ENCODE peak calls at places on chromosomes 11 and 22, in eight cellular contexts. One of them, this sample, is unnamed.
A peak's percentile ranks its signal among the peaks of the same experiment; 100 is the strongest.

GRCh38 chr11:86688398-86689179 is 16.2 kb upstream of the ME3 start:
- DNase-seq in GM23248: peak; percentile 91
- DNase-seq in GM12878: peak; percentile 24
- DNase-seq in HCT116: no peak
- DNase-seq in HepG2: no peak
- DNase-seq in PC-3: no peak
- DNase-seq in fibroblast of lung: peak; percentile 72
- DNase-seq in K562: no peak
- DNase-seq in this sample: no peak

GRCh38 chr11:134361241-134361640 is 29.5 kb downstream of the GLB1L2 start:
- DNase-seq in GM23248: no peak
- DNase-seq in GM12878: no peak
- DNase-seq in HCT116: no peak
- DNase-seq in HepG2: no peak
- DNase-seq in PC-3: no peak
- DNase-seq in fibroblast of lung: no peak
- DNase-seq in K562: no peak
- DNase-seq in this sample: no peak

GRCh38 chr11:130599073-130599654 is 150.7 kb downstream of the ADAMTS15 start:
- DNase-seq in GM23248: peak; percentile 45
- DNase-seq in GM12878: no peak
- DNase-seq in HCT116: no peak
- DNase-seq in HepG2: no peak
- DNase-seq in PC-3: no peak
- DNase-seq in fibroblast of lung: peak; percentile 62
- DNase-seq in K562: no peak
- DNase-seq in this sample: no peak

GRCh38 chr22:40684728-40685127 is 5.4 kb downstream of the MCHR1 start:
- DNase-seq in GM23248: no peak
- DNase-seq in GM12878: no peak
- DNase-seq in HCT116: no peak
- DNase-seq in HepG2: no peak
- DNase-seq in PC-3: no peak
- DNase-seq in fibroblast of lung: no peak
- DNase-seq in K562: no peak
- DNase-seq in this sample: no peak

GRCh38 chr22:43925433-43926348 is 2.1 kb downstream of the PNPLA3 start:
- DNase-seq in GM23248: no peak
- DNase-seq in GM12878: no peak
- DNase-seq in HCT116: no peak
- DNase-seq in HepG2: peak; percentile 95
- DNase-seq in PC-3: no peak
- DNase-seq in fibroblast of lung: no peak
- DNase-seq in K562: no peak
- DNase-seq in this sample: no peak

GRCh38 chr11:87726511-87726910 is 448.7 kb downstream of the RAB38 start:
- DNase-seq in GM23248: no peak
- DNase-seq in GM12878: no peak
- DNase-seq in HCT116: no peak
- DNase-seq in HepG2: no peak
- DNase-seq in PC-3: peak; percentile 55
- DNase-seq in fibroblast of lung: no peak
- DNase-seq in K562: no peak
- DNase-seq in this sample: no peak

GRCh38 chr11:48093795-48094642 is 113.7 kb downstream of the PTPRJ start:
- DNase-seq in GM23248: no peak
- DNase-seq in GM12878: no peak
- DNase-seq in HCT116: no peak
- DNase-seq in HepG2: peak; percentile 77
- DNase-seq in PC-3: peak; percentile 56
- DNase-seq in fibroblast of lung: peak; percentile 90
- DNase-seq in K562: no peak
- DNase-seq in this sample: no peak

GRCh38 chr22:44828193-44828592 is 75.8 kb downstream of the ARHGAP8 start:
- DNase-seq in GM23248: peak; percentile 30
- DNase-seq in GM12878: no peak
- DNase-seq in HCT116: no peak
- DNase-seq in HepG2: no peak
- DNase-seq in PC-3: peak; percentile 8
- DNase-seq in fibroblast of lung: no peak
- DNase-seq in K562: peak; percentile 69
- DNase-seq in this sample: no peak

GRCh38 chr22:27129266-27129665 is 471.9 kb downstream of the MIAT start:
- DNase-seq in GM23248: peak; percentile 84
- DNase-seq in GM12878: no peak
- DNase-seq in HCT116: no peak
- DNase-seq in HepG2: no peak
- DNase-seq in PC-3: peak; percentile 53
- DNase-seq in fibroblast of lung: peak; percentile 51
- DNase-seq in K562: no peak
- DNase-seq in this sample: no peak

GRCh38 chr11:69704508-69705245 is 855 bp upstream of the FGF19 start:
- DNase-seq in GM23248: peak; percentile 51
- DNase-seq in GM12878: no peak
- DNase-seq in HCT116: no peak
- DNase-seq in HepG2: no peak
- DNase-seq in PC-3: peak; percentile 49
- DNase-seq in fibroblast of lung: no peak
- DNase-seq in K562: peak; percentile 58
- DNase-seq in this sample: no peak

GRCh38 chr11:47442514-47442913 is 6.4 kb downstream of the RAPSN start:
- DNase-seq in GM23248: no peak
- DNase-seq in GM12878: no peak
- DNase-seq in HCT116: no peak
- DNase-seq in HepG2: no peak
- DNase-seq in PC-3: no peak
- DNase-seq in fibroblast of lung: no peak
- DNase-seq in K562: no peak
- DNase-seq in this sample: no peak

GRCh38 chr11:19675397-19675796 is 37.2 kb upstream of the NAV2 start:
- DNase-seq in GM23248: no peak
- DNase-seq in GM12878: no peak
- DNase-seq in HCT116: no peak
- DNase-seq in HepG2: no peak
- DNase-seq in PC-3: peak; percentile 40
- DNase-seq in fibroblast of lung: no peak
- DNase-seq in K562: no peak
- DNase-seq in this sample: no peak

GRCh38 chr11:111977141-111978027 is 40.2 kb downstream of the DIXDC1 start:
- DNase-seq in GM23248: peak; percentile 78
- DNase-seq in GM12878: no peak
- DNase-seq in HCT116: no peak
- DNase-seq in HepG2: no peak
- DNase-seq in PC-3: peak; percentile 56
- DNase-seq in fibroblast of lung: no peak
- DNase-seq in K562: no peak
- DNase-seq in this sample: no peak

GRCh38 chr11:131691558-131692041 is 321.2 kb downstream of the NTM start:
- DNase-seq in GM23248: peak; percentile 76
- DNase-seq in GM12878: no peak
- DNase-seq in HCT116: no peak
- DNase-seq in HepG2: no peak
- DNase-seq in PC-3: peak; percentile 12
- DNase-seq in fibroblast of lung: peak; percentile 15
- DNase-seq in K562: peak; percentile 71
- DNase-seq in this sample: no peak

GRCh38 chr11:104918113-104918824 is 20.0 kb upstream of the CASP12 start:
- DNase-seq in GM23248: peak; percentile 79
- DNase-seq in GM12878: no peak
- DNase-seq in HCT116: no peak
- DNase-seq in HepG2: no peak
- DNase-seq in PC-3: peak; percentile 64
- DNase-seq in fibroblast of lung: peak; percentile 93
- DNase-seq in K562: no peak
- DNase-seq in this sample: no peak

GRCh38 chr11:119478711-119479285 is 55.8 kb upstream of the THY1 start:
- DNase-seq in GM23248: no peak
- DNase-seq in GM12878: no peak
- DNase-seq in HCT116: no peak
- DNase-seq in HepG2: no peak
- DNase-seq in PC-3: no peak
- DNase-seq in fibroblast of lung: no peak
- DNase-seq in K562: no peak
- DNase-seq in this sample: no peak

GRCh38 chr22:46054091-46054877 is 77.3 kb upstream of the WNT7B start:
- DNase-seq in GM23248: peak; percentile 89
- DNase-seq in GM12878: no peak
- DNase-seq in HCT116: no peak
- DNase-seq in HepG2: no peak
- DNase-seq in PC-3: peak; percentile 57
- DNase-seq in fibroblast of lung: peak; percentile 85
- DNase-seq in K562: peak; percentile 28
- DNase-seq in this sample: no peak

GRCh38 chr22:46052331-46052771 is 75.4 kb upstream of the WNT7B start:
- DNase-seq in GM23248: peak; percentile 37
- DNase-seq in GM12878: no peak
- DNase-seq in HCT116: no peak
- DNase-seq in HepG2: no peak
- DNase-seq in PC-3: no peak
- DNase-seq in fibroblast of lung: no peak
- DNase-seq in K562: no peak
- DNase-seq in this sample: no peak

GRCh38 chr22:46053563-46054090 is 76.7 kb upstream of the WNT7B start:
- DNase-seq in GM23248: peak; percentile 87
- DNase-seq in GM12878: no peak
- DNase-seq in HCT116: no peak
- DNase-seq in HepG2: no peak
- DNase-seq in PC-3: peak; percentile 79
- DNase-seq in fibroblast of lung: peak; percentile 60
- DNase-seq in K562: no peak
- DNase-seq in this sample: no peak

GRCh38 chr22:46051646-46052045 is 74.7 kb upstream of the WNT7B start:
- DNase-seq in GM23248: no peak
- DNase-seq in GM12878: no peak
- DNase-seq in HCT116: no peak
- DNase-seq in HepG2: no peak
- DNase-seq in PC-3: no peak
- DNase-seq in fibroblast of lung: no peak
- DNase-seq in K562: no peak
- DNase-seq in this sample: no peak

GRCh38 chr22:46052801-46053562 is 76.0 kb upstream of the WNT7B start:
- DNase-seq in GM23248: peak; percentile 77
- DNase-seq in GM12878: no peak
- DNase-seq in HCT116: no peak
- DNase-seq in HepG2: no peak
- DNase-seq in PC-3: peak; percentile 33
- DNase-seq in fibroblast of lung: peak; percentile 61
- DNase-seq in K562: no peak
- DNase-seq in this sample: no peak
- H3K9ac ChIP-seq in GM23248: peak overlapping the region; percentile 91
- H3K9ac ChIP-seq in GM12878: peak overlapping the region; percentile 62
- H3K9ac ChIP-seq in HCT116: peak overlapping the region; percentile 89
- H3K9ac ChIP-seq in HepG2: no peak overlapping the region
- H3K9ac ChIP-seq in PC-3: peak overlapping the region; percentile 86
- H3K9ac ChIP-seq in fibroblast of lung: peak overlapping the region; percentile 46
- H3K9ac ChIP-seq in K562: no peak overlapping the region
- H3K9ac ChIP-seq in this sample: peak overlapping the region; percentile 85

DNA sequence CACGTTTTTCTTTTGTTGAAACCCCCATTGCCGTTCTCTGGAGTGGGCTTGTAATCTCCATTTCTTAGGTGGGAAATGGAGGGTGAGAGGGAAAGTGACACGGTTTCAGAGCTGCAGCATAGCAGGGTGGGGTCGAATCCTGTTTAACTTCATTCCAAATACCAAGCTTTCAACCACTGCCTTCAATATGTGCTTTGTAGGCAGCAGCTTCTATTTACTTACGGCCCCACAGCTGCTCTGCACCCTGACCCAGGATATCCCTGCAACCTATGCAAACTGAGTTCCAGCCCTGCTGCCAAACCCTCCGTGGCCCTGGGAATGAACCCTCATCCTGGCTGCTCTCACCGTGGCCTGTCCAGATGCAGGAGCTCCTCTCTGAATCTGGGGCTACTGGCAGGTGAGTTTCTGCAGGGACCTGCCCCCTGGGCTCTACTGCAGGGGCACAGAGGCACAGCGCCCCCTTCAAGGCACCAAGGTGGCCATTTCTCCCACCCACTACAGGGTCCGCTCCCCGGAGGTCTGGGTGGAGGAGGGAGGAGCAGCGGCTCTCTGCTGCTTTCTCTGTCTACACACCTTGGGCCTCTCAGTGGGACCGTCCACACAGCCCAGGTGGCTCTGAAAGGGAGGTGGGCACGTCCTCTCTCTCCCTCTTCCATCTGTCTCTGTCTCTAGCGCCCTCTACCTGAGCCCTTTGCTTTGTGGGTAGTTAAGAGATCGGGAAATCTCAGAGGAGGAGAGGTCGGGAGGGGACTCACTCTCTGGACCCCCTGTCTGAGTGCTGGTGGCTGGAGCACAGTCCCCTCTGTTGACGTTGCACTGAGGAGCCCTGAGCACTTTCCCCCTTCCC is 279.1 kb downstream of the BRD1 start:
- DNase-seq in GM23248: no peak
- DNase-seq in GM12878: no peak
- DNase-seq in HCT116: no peak
- DNase-seq in HepG2: peak; percentile 31
- DNase-seq in PC-3: peak; percentile 32
- DNase-seq in fibroblast of lung: no peak
- DNase-seq in K562: no peak
- DNase-seq in this sample: no peak
- H3K9me3 ChIP-seq in GM23248: no peaks in the 10 kb centered on the region
- H3K9me3 ChIP-seq in GM12878: no peaks in the 10 kb centered on the region
- H3K9me3 ChIP-seq in HCT116: no peaks in the 10 kb centered on the region
- H3K9me3 ChIP-seq in HepG2: peaks cover 7% of the 10 kb centered on the region
- H3K9me3 ChIP-seq in PC-3: no peaks in the 10 kb centered on the region
- H3K9me3 ChIP-seq in fibroblast of lung: no peaks in the 10 kb centered on the region
- H3K9me3 ChIP-seq in K562: no peaks in the 10 kb centered on the region
- H3K9me3 ChIP-seq in this sample: no peaks in the 10 kb centered on the region

GRCh38 chr11:63913866-63914830 is 2.8 kb downstream of the RCOR2 start:
- DNase-seq in GM23248: no peak
- DNase-seq in GM12878: no peak
- DNase-seq in HCT116: no peak
- DNase-seq in HepG2: no peak
- DNase-seq in PC-3: no peak
- DNase-seq in fibroblast of lung: no peak
- DNase-seq in K562: no peak
- DNase-seq in this sample: no peak
- TF ChIP-seq EZH2 in GM23248: no peak
- TF ChIP-seq EZH2 in GM12878: no peak
- TF ChIP-seq EZH2 in HCT116: no peak
- TF ChIP-seq EZH2 in HepG2: no peak
- TF ChIP-seq EZH2 in PC-3: no peak
- TF ChIP-seq EZH2 in fibroblast of lung: no peak
- TF ChIP-seq EZH2 in K562: no peak
- TF ChIP-seq EZH2 in this sample: no peak

DNA sequence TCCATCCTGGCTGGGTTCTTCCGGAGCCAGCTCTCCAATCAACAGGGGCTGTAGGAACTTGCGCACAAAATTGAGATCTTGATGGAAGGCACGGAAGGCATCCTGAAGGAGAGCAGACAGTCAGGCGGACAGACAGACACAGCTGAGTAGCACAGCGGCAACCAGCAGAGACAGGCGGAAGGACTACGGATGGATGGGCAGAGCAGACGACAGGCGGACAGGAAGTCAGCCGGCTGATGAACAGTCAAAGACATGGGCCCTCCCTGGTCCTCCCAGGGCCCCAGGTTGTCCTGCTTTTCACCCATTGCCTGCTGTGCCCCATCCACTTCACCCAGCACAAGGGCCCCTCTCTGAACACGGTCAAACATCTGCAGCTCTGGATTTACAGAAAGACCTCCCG is 11.3 kb downstream of the FADS3 start:
- DNase-seq in GM23248: peak; percentile 11
- DNase-seq in GM12878: no peak
- DNase-seq in HCT116: no peak
- DNase-seq in HepG2: no peak
- DNase-seq in PC-3: no peak
- DNase-seq in fibroblast of lung: no peak
- DNase-seq in K562: no peak
- DNase-seq in this sample: no peak
- H3K9ac ChIP-seq in GM23248: no peak overlapping the region
- H3K9ac ChIP-seq in GM12878: peak overlapping the region; percentile 35
- H3K9ac ChIP-seq in HCT116: no peak overlapping the region
- H3K9ac ChIP-seq in HepG2: no peak overlapping the region
- H3K9ac ChIP-seq in PC-3: no peak overlapping the region
- H3K9ac ChIP-seq in fibroblast of lung: no peak overlapping the region
- H3K9ac ChIP-seq in K562: no peak overlapping the region
- H3K9ac ChIP-seq in this sample: no peak overlapping the region

This sample was measured in SK-N-MC.